ENCODE peak calls at places on chromosomes 5 and 9, in seven cellular contexts. One of them, this sample, is unnamed.

GRCh38 chr9:135490980-135491444 is 9.5 kb upstream of the MRPS2 start:
- DNase-seq in H9: no peak
- DNase-seq in neuronal stem cell: no peak
- DNase-seq in IMR-90: no peak
- DNase-seq in mesenchymal stem cell: no peak
- DNase-seq in trophoblast cell: no peak
- DNase-seq in mesendoderm: no peak
- DNase-seq in this sample: no peak

GRCh38 chr5:3899093-3899492 is 303.5 kb downstream of the IRX1 start:
- DNase-seq in H9: no peak
- DNase-seq in neuronal stem cell: no peak
- DNase-seq in IMR-90: no peak
- DNase-seq in mesenchymal stem cell: no peak
- DNase-seq in trophoblast cell: no peak
- DNase-seq in mesendoderm: peak
- DNase-seq in this sample: no peak

GRCh38 chr5:115325291-115326019 is 29.0 kb upstream of the CCDC112 start:
- DNase-seq in H9: no peak
- DNase-seq in neuronal stem cell: no peak
- DNase-seq in IMR-90: no peak
- DNase-seq in mesenchymal stem cell: no peak
- DNase-seq in trophoblast cell: no peak
- DNase-seq in mesendoderm: no peak
- DNase-seq in this sample: no peak

GRCh38 chr9:96139592-96140251 is 162.3 kb downstream of the HSD17B3 start:
- DNase-seq in H9: no peak
- DNase-seq in neuronal stem cell: no peak
- DNase-seq in IMR-90: peak
- DNase-seq in mesenchymal stem cell: peak
- DNase-seq in trophoblast cell: peak
- DNase-seq in mesendoderm: no peak
- DNase-seq in this sample: no peak

GRCh38 chr5:167850901-167851300 is 440.5 kb upstream of the WWC1 start:
- DNase-seq in H9: no peak
- DNase-seq in neuronal stem cell: no peak
- DNase-seq in IMR-90: no peak
- DNase-seq in mesenchymal stem cell: peak
- DNase-seq in trophoblast cell: no peak
- DNase-seq in mesendoderm: peak
- DNase-seq in this sample: no peak

GRCh38 chr5:84383816-84384603 is 670 bp downstream of the EDIL3 start:
- DNase-seq in H9: peak
- DNase-seq in neuronal stem cell: peak
- DNase-seq in IMR-90: peak
- DNase-seq in mesenchymal stem cell: peak
- DNase-seq in trophoblast cell: peak
- DNase-seq in mesendoderm: peak
- DNase-seq in this sample: peak

GRCh38 chr5:15510816-15511215 is 10.8 kb downstream of the FBXL7 start:
- DNase-seq in H9: no peak
- DNase-seq in neuronal stem cell: no peak
- DNase-seq in IMR-90: peak
- DNase-seq in mesenchymal stem cell: no peak
- DNase-seq in trophoblast cell: no peak
- DNase-seq in mesendoderm: no peak
- DNase-seq in this sample: no peak

GRCh38 chr9:86134361-86134760 is 35.0 kb upstream of the GOLM1 start:
- DNase-seq in H9: no peak
- DNase-seq in neuronal stem cell: no peak
- DNase-seq in IMR-90: no peak
- DNase-seq in mesenchymal stem cell: no peak
- DNase-seq in trophoblast cell: peak
- DNase-seq in mesendoderm: no peak
- DNase-seq in this sample: no peak

GRCh38 chr9:136840877-136841645 is 1.2 kb upstream of the AJM1 start:
- DNase-seq in H9: peak
- DNase-seq in neuronal stem cell: no peak
- DNase-seq in IMR-90: peak
- DNase-seq in mesenchymal stem cell: peak
- DNase-seq in trophoblast cell: no peak
- DNase-seq in mesendoderm: peak
- DNase-seq in this sample: no peak

GRCh38 chr5:36724429-36725332 is 118.3 kb downstream of the SLC1A3 start:
- DNase-seq in H9: peak
- DNase-seq in neuronal stem cell: no peak
- DNase-seq in IMR-90: no peak
- DNase-seq in mesenchymal stem cell: no peak
- DNase-seq in trophoblast cell: peak
- DNase-seq in mesendoderm: peak
- DNase-seq in this sample: no peak

GRCh38 chr5:32642276-32643002 is 57.1 kb downstream of the SUB1 start:
- DNase-seq in H9: no peak
- DNase-seq in neuronal stem cell: no peak
- DNase-seq in IMR-90: peak
- DNase-seq in mesenchymal stem cell: peak
- DNase-seq in trophoblast cell: peak
- DNase-seq in mesendoderm: no peak
- DNase-seq in this sample: no peak

GRCh38 chr9:83570359-83570758 is 32.2 kb upstream of the FRMD3 start:
- DNase-seq in H9: no peak
- DNase-seq in neuronal stem cell: no peak
- DNase-seq in IMR-90: no peak
- DNase-seq in mesenchymal stem cell: no peak
- DNase-seq in trophoblast cell: peak
- DNase-seq in mesendoderm: no peak
- DNase-seq in this sample: no peak

GRCh38 chr5:171155621-171156020 is 153.4 kb upstream of the TLX3 start:
- DNase-seq in H9: no peak
- DNase-seq in neuronal stem cell: no peak
- DNase-seq in IMR-90: peak
- DNase-seq in mesenchymal stem cell: peak
- DNase-seq in trophoblast cell: peak
- DNase-seq in mesendoderm: no peak
- DNase-seq in this sample: no peak

GRCh38 chr9:92992549-92992948 is 45.2 kb downstream of the FGD3 start:
- DNase-seq in H9: peak
- DNase-seq in neuronal stem cell: no peak
- DNase-seq in IMR-90: no peak
- DNase-seq in mesenchymal stem cell: no peak
- DNase-seq in trophoblast cell: no peak
- DNase-seq in mesendoderm: peak
- DNase-seq in this sample: no peak

GRCh38 chr5:154405078-154405792 is 40.6 kb upstream of the SAP30L start:
- DNase-seq in H9: peak
- DNase-seq in neuronal stem cell: peak
- DNase-seq in IMR-90: peak
- DNase-seq in mesenchymal stem cell: peak
- DNase-seq in trophoblast cell: peak
- DNase-seq in mesendoderm: peak
- DNase-seq in this sample: peak

GRCh38 chr9:89000281-89000875 is 9.1 kb downstream of the S1PR3 start:
- DNase-seq in H9: no peak
- DNase-seq in neuronal stem cell: no peak
- DNase-seq in IMR-90: no peak
- DNase-seq in mesenchymal stem cell: no peak
- DNase-seq in trophoblast cell: no peak
- DNase-seq in mesendoderm: no peak
- DNase-seq in this sample: peak
- H2AK5ac ChIP-seq in H9: no peak
- H2AK5ac ChIP-seq in neuronal stem cell: no peak
- H2AK5ac ChIP-seq in IMR-90: peak
- H2AK5ac ChIP-seq in mesenchymal stem cell: no peak
- H2AK5ac ChIP-seq in trophoblast cell: no peak
- H2AK5ac ChIP-seq in mesendoderm: no peak
- H2AK5ac ChIP-seq in this sample: no peak

GRCh38 chr9:34219421-34219820 is 40.6 kb downstream of the UBAP1 start:
- DNase-seq in H9: no peak
- DNase-seq in neuronal stem cell: no peak
- DNase-seq in IMR-90: no peak
- DNase-seq in mesenchymal stem cell: no peak
- DNase-seq in trophoblast cell: no peak
- DNase-seq in mesendoderm: no peak
- DNase-seq in this sample: no peak
- H2AK5ac ChIP-seq in H9: no peak
- H2AK5ac ChIP-seq in neuronal stem cell: no peak
- H2AK5ac ChIP-seq in IMR-90: no peak
- H2AK5ac ChIP-seq in mesenchymal stem cell: no peak
- H2AK5ac ChIP-seq in trophoblast cell: no peak
- H2AK5ac ChIP-seq in mesendoderm: no peak
- H2AK5ac ChIP-seq in this sample: no peak

GRCh38 chr5:123997354-123998215 is 485.6 kb downstream of the CSNK1G3 start:
- DNase-seq in H9: no peak
- DNase-seq in neuronal stem cell: peak
- DNase-seq in IMR-90: peak
- DNase-seq in mesenchymal stem cell: peak
- DNase-seq in trophoblast cell: peak
- DNase-seq in mesendoderm: peak
- DNase-seq in this sample: no peak
- H2AK5ac ChIP-seq in H9: no peak
- H2AK5ac ChIP-seq in neuronal stem cell: no peak
- H2AK5ac ChIP-seq in IMR-90: no peak
- H2AK5ac ChIP-seq in mesenchymal stem cell: no peak
- H2AK5ac ChIP-seq in trophoblast cell: no peak
- H2AK5ac ChIP-seq in mesendoderm: no peak
- H2AK5ac ChIP-seq in this sample: no peak

GRCh38 chr9:38326122-38326521 is 66.4 kb upstream of the ALDH1B1 start:
- DNase-seq in H9: no peak
- DNase-seq in neuronal stem cell: no peak
- DNase-seq in IMR-90: no peak
- DNase-seq in mesenchymal stem cell: no peak
- DNase-seq in trophoblast cell: no peak
- DNase-seq in mesendoderm: no peak
- DNase-seq in this sample: no peak
- H2AK5ac ChIP-seq in H9: no peak
- H2AK5ac ChIP-seq in neuronal stem cell: no peak
- H2AK5ac ChIP-seq in IMR-90: no peak
- H2AK5ac ChIP-seq in mesenchymal stem cell: no peak
- H2AK5ac ChIP-seq in trophoblast cell: no peak
- H2AK5ac ChIP-seq in mesendoderm: no peak
- H2AK5ac ChIP-seq in this sample: no peak

GRCh38 chr5:142547445-142548374 is 138.2 kb downstream of the FGF1 start:
- DNase-seq in H9: no peak
- DNase-seq in neuronal stem cell: no peak
- DNase-seq in IMR-90: no peak
- DNase-seq in mesenchymal stem cell: no peak
- DNase-seq in trophoblast cell: no peak
- DNase-seq in mesendoderm: no peak
- DNase-seq in this sample: no peak
- H2AK5ac ChIP-seq in H9: no peak
- H2AK5ac ChIP-seq in neuronal stem cell: no peak
- H2AK5ac ChIP-seq in IMR-90: peak
- H2AK5ac ChIP-seq in mesenchymal stem cell: no peak
- H2AK5ac ChIP-seq in trophoblast cell: no peak
- H2AK5ac ChIP-seq in mesendoderm: peak
- H2AK5ac ChIP-seq in this sample: no peak

GRCh38 chr5:39867923-39868322 is 443.1 kb upstream of the DAB2 start:
- DNase-seq in H9: no peak
- DNase-seq in neuronal stem cell: no peak
- DNase-seq in IMR-90: no peak
- DNase-seq in mesenchymal stem cell: no peak
- DNase-seq in trophoblast cell: peak
- DNase-seq in mesendoderm: no peak
- DNase-seq in this sample: no peak

GRCh38 chr5:39869396-39869795 is 444.6 kb upstream of the DAB2 start:
- DNase-seq in H9: no peak
- DNase-seq in neuronal stem cell: no peak
- DNase-seq in IMR-90: no peak
- DNase-seq in mesenchymal stem cell: no peak
- DNase-seq in trophoblast cell: no peak
- DNase-seq in mesendoderm: no peak
- DNase-seq in this sample: no peak

DNA sequence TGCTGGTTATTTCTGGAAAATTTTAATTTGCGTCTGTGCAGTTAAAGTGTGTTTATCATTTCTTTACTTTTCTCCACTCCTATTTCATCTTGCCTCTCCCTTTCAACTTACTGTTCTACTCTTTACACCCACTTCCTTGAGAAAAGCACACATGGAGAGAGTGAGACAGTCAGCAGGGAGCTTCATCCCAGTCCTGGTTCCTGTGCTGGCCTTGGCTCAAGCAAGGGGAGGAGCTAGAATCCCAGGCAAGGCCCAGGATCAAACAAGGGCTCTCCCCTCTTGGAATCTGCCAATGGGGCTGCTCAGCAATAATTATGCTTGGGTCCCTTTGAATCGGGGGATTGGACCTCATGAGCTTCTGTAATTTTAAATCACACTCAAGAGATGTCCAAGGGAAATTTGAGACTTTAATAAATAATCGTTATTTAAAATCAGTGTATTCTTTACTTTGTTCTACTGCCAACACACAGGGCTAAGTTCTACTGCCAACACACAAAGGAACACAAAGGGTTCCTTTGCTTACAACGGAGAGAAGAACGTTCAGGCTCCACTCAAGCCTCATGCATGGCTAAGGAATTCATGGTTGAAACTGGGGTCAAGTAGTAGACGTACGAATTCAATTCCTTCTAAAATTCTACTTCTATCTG is 439.3 kb upstream of the DAB2 start:
- DNase-seq in H9: no peak
- DNase-seq in neuronal stem cell: no peak
- DNase-seq in IMR-90: no peak
- DNase-seq in mesenchymal stem cell: no peak
- DNase-seq in trophoblast cell: no peak
- DNase-seq in mesendoderm: peak
- DNase-seq in this sample: no peak
- H2AK5ac ChIP-seq in H9: no peak
- H2AK5ac ChIP-seq in neuronal stem cell: no peak
- H2AK5ac ChIP-seq in IMR-90: no peak
- H2AK5ac ChIP-seq in mesenchymal stem cell: no peak
- H2AK5ac ChIP-seq in trophoblast cell: no peak
- H2AK5ac ChIP-seq in mesendoderm: no peak
- H2AK5ac ChIP-seq in this sample: no peak